ENCODE peak calls at places on chromosomes 16 and 17, in six cellular contexts. S, R, Z, H, Q and T are unnamed samples.

GRCh38 chr17:50459081-50459676 is 9.5 kb downstream of the CHAD start:
- DNase-seq in S (no peak), R (peak), Z (no peak), H (no peak), Q (no peak), T (no peak)

GRCh38 chr17:38421224-38421841 is 6.9 kb upstream of the ARHGAP23 start:
- DNase-seq in S (no peak), R (peak), Z (no peak), H (no peak), Q (no peak), T (no peak)

GRCh38 chr16:87149051-87149450 is 168.1 kb downstream of the C16orf95 start:
- DNase-seq in S (no peak), R (no peak), Z (no peak), H (no peak), Q (no peak), T (no peak)

GRCh38 chr16:85310868-85311585 is 198.8 kb upstream of the CIBAR2 start:
- DNase-seq in S (no peak), R (no peak), Z (no peak), H (no peak), Q (no peak), T (no peak)

GRCh38 chr17:18285296-18285695 is 24.8 kb downstream of the MIEF2 start:
- DNase-seq in S (no peak), R (no peak), Z (no peak), H (no peak), Q (no peak), T (no peak)

GRCh38 chr16:1078579-1079021 is 6.1 kb downstream of the SSTR5 start:
- DNase-seq in S (no peak), R (peak), Z (no peak), H (no peak), Q (peak), T (peak)

GRCh38 chr16:6374816-6375215 is 957.8 kb upstream of the RBFOX1 start:
- DNase-seq in S (no peak), R (no peak), Z (no peak), H (no peak), Q (no peak), T (no peak)

GRCh38 chr17:78227455-78227916 is 3.9 kb upstream of the TMEM235 start:
- DNase-seq in S (no peak), R (no peak), Z (no peak), H (no peak), Q (no peak), T (no peak)

GRCh38 chr16:25012525-25012991 is 2.6 kb downstream of the ARHGAP17 start:
- DNase-seq in S (no peak), R (peak), Z (no peak), H (no peak), Q (no peak), T (no peak)

GRCh38 chr16:4395055-4395726 is 21.2 kb downstream of the CORO7 start:
- DNase-seq in S (no peak), R (no peak), Z (no peak), H (no peak), Q (no peak), T (no peak)

GRCh38 chr16:68086336-68086821 is 1.2 kb downstream of the NFATC3 start:
- DNase-seq in S (no peak), R (peak), Z (no peak), H (no peak), Q (no peak), T (no peak)